ENCODE peak calls at places on chromosomes 6 and 20, in four cellular contexts. I, T, E and W are unnamed samples.
A peak's percentile ranks its signal among the peaks of the same experiment; 100 is the strongest.

GRCh38 chr6:13013681-13014550 is 297.3 kb downstream of the PHACTR1 start:
- DNase-seq in I (no peak), T (no peak), E (no peak), W (no peak)

GRCh38 chr6:4666886-4667513 is 109.2 kb upstream of the CDYL start:
- DNase-seq in I (no peak), T (no peak), E (no peak), W (no peak)

GRCh38 chr6:25171301-25171700 is 107.9 kb upstream of the CARMIL1 start:
- DNase-seq in I (no peak), T (no peak), E (no peak), W (no peak)

GRCh38 chr6:122198922-122199321 is 200.5 kb upstream of the HSF2 start:
- DNase-seq in I (no peak), T (no peak), E (no peak), W (no peak)

GRCh38 chr6:14452567-14453527 is 335.3 kb downstream of the CD83 start:
- DNase-seq in I (peak; percentile 37), T (peak; percentile 52), E (no peak), W (peak; percentile 35)

GRCh38 chr6:15697895-15698294 is 35.1 kb upstream of the DTNBP1 start:
- DNase-seq in I (no peak), T (no peak), E (no peak), W (no peak)

GRCh38 chr6:63742060-63742459 is 106.5 kb downstream of the PHF3 start:
- DNase-seq in I (no peak), T (no peak), E (no peak), W (no peak)

GRCh38 chr6:163694988-163695942 is 280.7 kb downstream of the QKI start:
- DNase-seq in I (no peak), T (no peak), E (no peak), W (no peak)

GRCh38 chr6:105780146-105780860 is 305.8 kb upstream of the PRDM1 start:
- DNase-seq in I (no peak), T (no peak), E (no peak), W (no peak)

GRCh38 chr20:62969179-62969760 is 16.8 kb downstream of the SLC17A9 start:
- DNase-seq in I (no peak), T (no peak), E (no peak), W (no peak)

GRCh38 chr20:42549496-42549895 is 640.2 kb downstream of the PTPRT start:
- DNase-seq in I (no peak), T (no peak), E (no peak), W (no peak)

GRCh38 chr6:125154184-125155135 is 887 bp downstream of the TPD52L1 start:
- DNase-seq in I (no peak), T (no peak), E (no peak), W (no peak)

GRCh38 chr20:1901704-1902103 is 6.5 kb downstream of the SIRPA start:
- DNase-seq in I (no peak), T (no peak), E (no peak), W (no peak)

GRCh38 chr6:16158943-16159557 is 30.2 kb downstream of the MYLIP start:
- DNase-seq in I (no peak), T (no peak), E (peak; percentile 20), W (no peak)

GRCh38 chr6:151679081-151679480 is 128.4 kb upstream of the ESR1 start:
- DNase-seq in I (peak; percentile 31), T (no peak), E (no peak), W (no peak)

GRCh38 chr6:44576132-44576601 is 188.7 kb downstream of the CDC5L start:
- DNase-seq in I (no peak), T (no peak), E (no peak), W (no peak)

GRCh38 chr6:163635315-163635714 is 220.8 kb downstream of the QKI start:
- DNase-seq in I (no peak), T (no peak), E (no peak), W (no peak)

GRCh38 chr6:112618796-112619195 is 271.7 kb downstream of the RFPL4B start:
- DNase-seq in I (no peak), T (no peak), E (no peak), W (no peak)

GRCh38 chr6:158170656-158171081 is 2.5 kb downstream of the GTF2H5 start:
- DNase-seq in I (no peak), T (no peak), E (no peak), W (no peak)

GRCh38 chr6:105994522-105995402 is 91.4 kb upstream of the PRDM1 start:
- DNase-seq in I (no peak), T (peak; percentile 47), E (no peak), W (peak; percentile 24)

GRCh38 chr20:25039697-25040437 is 18.1 kb downstream of the ACSS1 start:
- DNase-seq in I (no peak), T (no peak), E (peak; percentile 22), W (no peak)